ENCODE peak calls at places on chromosomes 11 and 22, in four cellular contexts. K, Z, S and N are unnamed samples.

GRCh38 chr11:2564588-2565440 is 120.0 kb downstream of the KCNQ1 start:
- DNase-seq in K (no peak), Z (peak), S (no peak), N (no peak)

GRCh38 chr22:30591191-30591587 is 521 bp downstream of the PES1 start:
- DNase-seq in K (no peak), Z (no peak), S (no peak), N (peak)

GRCh38 chr11:44950036-44950624 is 553 bp downstream of the TP53I11 start:
- DNase-seq in K (no peak), Z (peak), S (peak), N (peak)

GRCh38 chr11:94768602-94769511 is 701 bp downstream of the AMOTL1 start:
- DNase-seq in K (peak), Z (peak), S (peak), N (peak)

GRCh38 chr11:128289048-128289447 is 298.3 kb downstream of the ETS1 start:
- DNase-seq in K (no peak), Z (no peak), S (no peak), N (peak)

GRCh38 chr11:120521176-120521575 is 9.6 kb downstream of the GRIK4 start:
- DNase-seq in K (no peak), Z (peak), S (no peak), N (no peak)

GRCh38 chr22:41831828-41832552 is 915 bp upstream of the SREBF2 start:
- DNase-seq in K (no peak), Z (no peak), S (no peak), N (no peak)

GRCh38 chr11:113991718-113992458 is 17.0 kb downstream of the HTR3A start:
- DNase-seq in K (peak), Z (no peak), S (no peak), N (no peak)

GRCh38 chr11:122439911-122440782 is 215.4 kb upstream of the UBASH3B start:
- DNase-seq in K (no peak), Z (no peak), S (peak), N (no peak)

GRCh38 chr22:50656122-50657070 is 16.2 kb upstream of the SHANK3 start:
- DNase-seq in K (peak), Z (peak), S (no peak), N (no peak)

GRCh38 chr11:2097998-2098690 is 41.0 kb downstream of the IGF2 start:
- DNase-seq in K (no peak), Z (peak), S (no peak), N (no peak)

GRCh38 chr11:72743321-72744221 is 8.6 kb downstream of the ARAP1 start:
- DNase-seq in K (no peak), Z (no peak), S (no peak), N (peak)

GRCh38 chr11:109421981-109422590 is at the start of gene C11orf87:
- DNase-seq in K (no peak), Z (peak), S (peak), N (no peak)

GRCh38 chr11:85752890-85753581 is 57.9 kb downstream of the SYTL2 start:
- DNase-seq in K (no peak), Z (no peak), S (no peak), N (peak)

GRCh38 chr11:8784936-8785335 is 102.3 kb downstream of the RPL27A start:
- DNase-seq in K (no peak), Z (no peak), S (no peak), N (no peak)

DNA sequence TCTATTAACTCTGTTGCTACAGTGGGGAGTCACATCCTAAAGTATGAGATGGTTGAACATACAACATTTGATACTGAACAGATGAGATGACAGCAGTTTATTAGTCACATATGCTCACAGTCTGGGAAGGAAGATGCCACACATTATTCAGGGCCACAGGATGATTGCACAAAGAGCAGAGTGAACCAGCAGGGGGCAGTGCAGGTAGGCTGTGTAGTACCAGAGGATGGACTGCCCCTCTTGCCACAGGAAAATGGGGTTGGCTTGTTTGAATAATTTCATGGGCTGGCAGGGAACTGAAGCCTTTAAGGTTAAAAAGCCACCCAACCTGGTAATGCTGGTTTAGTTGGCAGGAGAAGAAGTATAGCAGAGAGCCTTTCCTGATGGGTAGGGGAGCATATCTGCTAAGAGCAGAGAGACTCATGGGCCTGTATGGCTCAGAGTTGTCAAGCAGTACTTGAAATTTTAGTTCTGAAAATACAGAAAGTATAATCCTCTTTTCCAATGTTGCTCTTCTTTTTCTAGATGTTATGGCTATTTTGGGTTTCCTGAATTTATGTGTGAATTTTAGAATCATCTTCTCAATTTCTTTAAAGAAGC is 180.4 kb upstream of the B3GAT1 start:
- DNase-seq in K (no peak), Z (peak), S (peak), N (peak)
- TF ChIP-seq CTCF in K (peak), Z (peak), S (peak), N (peak)

DNA sequence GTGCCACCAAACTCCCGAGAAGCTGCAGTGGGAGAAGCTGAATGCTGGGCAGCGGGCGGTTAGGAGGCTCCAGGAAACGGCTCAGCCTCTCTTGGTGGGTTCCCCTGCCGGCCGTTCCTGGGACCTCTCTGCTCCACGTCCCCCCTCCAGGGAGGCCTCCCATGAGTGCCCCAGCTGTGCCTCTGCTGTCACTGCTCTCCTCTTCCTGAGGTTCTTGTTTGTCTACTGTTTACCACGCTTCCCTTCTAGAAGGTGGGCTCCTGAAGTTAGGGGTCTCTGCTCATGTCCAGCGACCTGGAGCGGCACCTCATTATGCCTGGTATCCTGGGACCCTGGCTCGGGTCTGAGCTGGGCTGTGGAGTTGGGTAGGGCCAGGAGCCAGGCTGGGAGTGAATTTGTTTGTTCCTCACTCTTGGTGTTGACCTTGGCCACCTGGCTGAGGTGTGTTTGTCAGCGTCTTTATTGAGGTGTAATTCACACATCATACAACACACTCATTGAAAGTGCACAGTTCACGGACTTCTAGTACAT is 37.8 kb upstream of the GRAMD4 start:
- DNase-seq in K (no peak), Z (peak), S (no peak), N (no peak)
- TF ChIP-seq CTCF in K (no peak), Z (no peak), S (no peak), N (no peak)

GRCh38 chr11:14390669-14391068 is 31.7 kb upstream of the RRAS2 start:
- DNase-seq in K (no peak), Z (no peak), S (no peak), N (no peak)
- TF ChIP-seq CTCF in K (no peak), Z (no peak), S (no peak), N (no peak)

GRCh38 chr11:55357560-55358184 is 10.1 kb upstream of the OR4A15 start:
- DNase-seq in K (peak), Z (no peak), S (no peak), N (no peak)
- TF ChIP-seq CTCF in K (peak), Z (no peak), S (no peak), N (peak)

GRCh38 chr11:24664399-24664798 is 167.5 kb downstream of the LUZP2 start:
- DNase-seq in K (no peak), Z (no peak), S (no peak), N (no peak)

DNA sequence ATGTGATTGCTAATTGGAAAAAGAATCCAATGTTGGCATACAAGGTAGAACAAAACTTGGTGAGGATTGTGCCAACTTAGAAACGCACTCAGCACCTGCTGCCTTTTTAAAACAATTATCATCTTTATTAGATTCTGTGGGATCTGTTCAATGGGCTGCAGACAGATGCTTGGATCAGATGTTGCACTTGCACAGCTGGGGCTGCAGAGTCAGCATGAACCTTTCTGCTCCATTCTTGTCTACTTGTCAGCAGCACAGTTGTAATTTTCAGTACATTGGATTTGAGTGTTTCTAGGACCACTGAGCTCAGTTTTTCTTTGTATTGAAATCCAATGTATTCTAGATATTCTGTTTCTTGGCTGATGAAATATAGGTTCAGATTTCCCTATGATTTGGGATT is 164.5 kb downstream of the LUZP2 start:
- DNase-seq in K (no peak), Z (no peak), S (no peak), N (no peak)
- TF ChIP-seq CTCF in K (no peak), Z (no peak), S (no peak), N (no peak)

DNA sequence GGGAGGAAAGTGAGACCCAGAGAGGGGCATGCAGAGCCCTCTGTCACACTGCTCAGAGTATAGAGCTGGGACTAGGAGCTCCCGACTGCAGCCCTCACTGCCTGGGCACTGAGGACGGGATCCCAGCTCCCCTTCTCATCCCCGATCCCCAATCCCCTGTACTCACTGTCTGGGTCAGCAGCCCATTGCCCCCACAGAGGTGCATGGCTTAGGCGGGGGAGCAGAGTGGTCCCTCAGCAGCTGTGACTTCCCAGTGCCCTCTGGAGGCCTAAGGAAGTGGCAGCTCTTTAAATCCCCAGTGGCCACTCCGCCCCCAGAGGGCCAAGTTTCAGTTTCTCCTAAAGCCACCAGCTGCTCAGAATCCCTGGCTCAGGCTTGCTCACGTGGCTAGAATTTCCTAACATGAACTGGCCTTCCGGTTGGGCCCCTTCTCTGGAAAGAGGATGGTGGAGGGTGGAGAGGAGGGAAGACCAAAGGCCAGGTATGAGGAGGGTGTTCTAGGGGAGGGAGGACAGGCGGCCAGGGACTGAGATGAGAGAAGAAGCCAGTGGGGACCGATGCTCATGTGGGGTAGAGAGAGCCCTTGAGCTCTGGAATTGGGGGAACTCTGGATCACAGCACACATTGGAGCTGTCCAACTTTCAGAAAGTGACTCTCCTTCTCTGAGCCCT is at the start of gene BATF2:
- DNase-seq in K (peak), Z (peak), S (peak), N (peak)
- TF ChIP-seq CTCF in K (peak), Z (peak), S (peak), N (no peak)

GRCh38 chr11:126268361-126268707 is 361 bp downstream of the SRPRA start:
- DNase-seq in K (no peak), Z (no peak), S (no peak), N (no peak)

GRCh38 chr11:126268708-126269579 is at the start of the genes FOXRED1 and SRPRA:
- DNase-seq in K (peak), Z (peak), S (peak), N (peak)

GRCh38 chr11:126267650-126268049 is 1.0 kb downstream of the SRPRA start:
- DNase-seq in K (no peak), Z (no peak), S (no peak), N (no peak)

GRCh38 chr11:126263489-126263888 is 5.2 kb downstream of the SRPRA start:
- DNase-seq in K (no peak), Z (no peak), S (no peak), N (no peak)

GRCh38 chr11:126265801-126266200 is 2.9 kb downstream of the SRPRA start:
- DNase-seq in K (peak), Z (no peak), S (no peak), N (no peak)
- TF ChIP-seq CTCF in K (peak), Z (no peak), S (no peak), N (no peak)